ENCODE peak calls at places on chromosomes 1 and 21, in six cellular contexts. One of them, this sample, is unnamed.

GRCh38 chr1:243963566-243963965 is 87.5 kb upstream of the ZBTB18 start:
- DNase-seq in stimulated activated CD4-positive, alpha-beta T cell treated with anti-CD3 and anti-CD28 coated beads, Interleukin-4, amount 100 ng/mL, for 48 hours: no peak
- DNase-seq in ecto neural progenitor cell: no peak
- DNase-seq in stimulated activated naive CD8-positive, alpha-beta T cell treated with anti-CD3 and anti-CD28 coated beads, Interleukin-15, Interleukin-2, amounts not matched to agents 100 U/mL and 50 U/mL, for 24 hours: no peak
- DNase-seq in AG09309: no peak
- DNase-seq in HT1080: no peak
- DNase-seq in this sample: no peak

GRCh38 chr1:160161965-160162705 is 10.7 kb downstream of the ATP1A4 start:
- DNase-seq in stimulated activated CD4-positive, alpha-beta T cell treated with anti-CD3 and anti-CD28 coated beads, Interleukin-4, amount 100 ng/mL, for 48 hours: no peak
- DNase-seq in ecto neural progenitor cell: peak
- DNase-seq in AG09309: no peak
- DNase-seq in HT1080: peak
- DNase-seq in stimulated activated naive CD8-positive, alpha-beta T cell treated with anti-CD3 and anti-CD28 coated beads, Interleukin-15, Interleukin-2, amounts not matched to agents 100 U/mL and 50 U/mL, for 24 hours: no peak
- DNase-seq in this sample: no peak

GRCh38 chr1:155295183-155295941 is 5.9 kb downstream of the PKLR start:
- DNase-seq in stimulated activated CD4-positive, alpha-beta T cell treated with anti-CD3 and anti-CD28 coated beads, Interleukin-4, amount 100 ng/mL, for 48 hours: no peak
- DNase-seq in AG09309: no peak
- DNase-seq in ecto neural progenitor cell: no peak
- DNase-seq in stimulated activated naive CD8-positive, alpha-beta T cell treated with anti-CD3 and anti-CD28 coated beads, Interleukin-15, Interleukin-2, amounts not matched to agents 100 U/mL and 50 U/mL, for 24 hours: no peak
- DNase-seq in HT1080: no peak
- DNase-seq in this sample: no peak

GRCh38 chr1:229217716-229218115 is 53.2 kb upstream of the RAB4A start:
- DNase-seq in ecto neural progenitor cell: no peak
- DNase-seq in HT1080: peak
- DNase-seq in stimulated activated naive CD8-positive, alpha-beta T cell treated with anti-CD3 and anti-CD28 coated beads, Interleukin-15, Interleukin-2, amounts not matched to agents 100 U/mL and 50 U/mL, for 24 hours: no peak
- DNase-seq in stimulated activated CD4-positive, alpha-beta T cell treated with anti-CD3 and anti-CD28 coated beads, Interleukin-4, amount 100 ng/mL, for 48 hours: no peak
- DNase-seq in AG09309: no peak
- DNase-seq in this sample: no peak

GRCh38 chr1:113219377-113219776 is 146.4 kb downstream of the LRIG2 start:
- DNase-seq in AG09309: no peak
- DNase-seq in stimulated activated CD4-positive, alpha-beta T cell treated with anti-CD3 and anti-CD28 coated beads, Interleukin-4, amount 100 ng/mL, for 48 hours: no peak
- DNase-seq in stimulated activated naive CD8-positive, alpha-beta T cell treated with anti-CD3 and anti-CD28 coated beads, Interleukin-15, Interleukin-2, amounts not matched to agents 100 U/mL and 50 U/mL, for 24 hours: no peak
- DNase-seq in HT1080: no peak
- DNase-seq in ecto neural progenitor cell: no peak
- DNase-seq in this sample: no peak

GRCh38 chr1:185352067-185352466 is 35.0 kb upstream of the IVNS1ABP start:
- DNase-seq in ecto neural progenitor cell: no peak
- DNase-seq in AG09309: no peak
- DNase-seq in HT1080: no peak
- DNase-seq in stimulated activated CD4-positive, alpha-beta T cell treated with anti-CD3 and anti-CD28 coated beads, Interleukin-4, amount 100 ng/mL, for 48 hours: no peak
- DNase-seq in stimulated activated naive CD8-positive, alpha-beta T cell treated with anti-CD3 and anti-CD28 coated beads, Interleukin-15, Interleukin-2, amounts not matched to agents 100 U/mL and 50 U/mL, for 24 hours: no peak
- DNase-seq in this sample: no peak

GRCh38 chr1:22350171-22350961 is 101.3 kb upstream of the ZBTB40 start:
- DNase-seq in AG09309: no peak
- DNase-seq in ecto neural progenitor cell: no peak
- DNase-seq in HT1080: no peak
- DNase-seq in stimulated activated naive CD8-positive, alpha-beta T cell treated with anti-CD3 and anti-CD28 coated beads, Interleukin-15, Interleukin-2, amounts not matched to agents 100 U/mL and 50 U/mL, for 24 hours: no peak
- DNase-seq in stimulated activated CD4-positive, alpha-beta T cell treated with anti-CD3 and anti-CD28 coated beads, Interleukin-4, amount 100 ng/mL, for 48 hours: no peak
- DNase-seq in this sample: no peak

GRCh38 chr1:223180803-223181321 is 37.8 kb upstream of the TLR5 start:
- DNase-seq in stimulated activated naive CD8-positive, alpha-beta T cell treated with anti-CD3 and anti-CD28 coated beads, Interleukin-15, Interleukin-2, amounts not matched to agents 100 U/mL and 50 U/mL, for 24 hours: no peak
- DNase-seq in ecto neural progenitor cell: no peak
- DNase-seq in stimulated activated CD4-positive, alpha-beta T cell treated with anti-CD3 and anti-CD28 coated beads, Interleukin-4, amount 100 ng/mL, for 48 hours: no peak
- DNase-seq in HT1080: no peak
- DNase-seq in AG09309: peak
- DNase-seq in this sample: no peak

GRCh38 chr1:241533375-241534115 is 1.4 kb downstream of the KMO start:
- DNase-seq in stimulated activated CD4-positive, alpha-beta T cell treated with anti-CD3 and anti-CD28 coated beads, Interleukin-4, amount 100 ng/mL, for 48 hours: no peak
- DNase-seq in stimulated activated naive CD8-positive, alpha-beta T cell treated with anti-CD3 and anti-CD28 coated beads, Interleukin-15, Interleukin-2, amounts not matched to agents 100 U/mL and 50 U/mL, for 24 hours: no peak
- DNase-seq in ecto neural progenitor cell: no peak
- DNase-seq in AG09309: no peak
- DNase-seq in HT1080: no peak
- DNase-seq in this sample: no peak

GRCh38 chr1:36207339-36207738 is 16.9 kb upstream of the THRAP3 start:
- DNase-seq in HT1080: peak
- DNase-seq in stimulated activated CD4-positive, alpha-beta T cell treated with anti-CD3 and anti-CD28 coated beads, Interleukin-4, amount 100 ng/mL, for 48 hours: no peak
- DNase-seq in ecto neural progenitor cell: no peak
- DNase-seq in AG09309: peak
- DNase-seq in stimulated activated naive CD8-positive, alpha-beta T cell treated with anti-CD3 and anti-CD28 coated beads, Interleukin-15, Interleukin-2, amounts not matched to agents 100 U/mL and 50 U/mL, for 24 hours: no peak
- DNase-seq in this sample: no peak

GRCh38 chr1:203072911-203073310 is 12.9 kb downstream of the MYOG start:
- DNase-seq in HT1080: peak
- DNase-seq in stimulated activated naive CD8-positive, alpha-beta T cell treated with anti-CD3 and anti-CD28 coated beads, Interleukin-15, Interleukin-2, amounts not matched to agents 100 U/mL and 50 U/mL, for 24 hours: no peak
- DNase-seq in ecto neural progenitor cell: no peak
- DNase-seq in stimulated activated CD4-positive, alpha-beta T cell treated with anti-CD3 and anti-CD28 coated beads, Interleukin-4, amount 100 ng/mL, for 48 hours: no peak
- DNase-seq in AG09309: peak
- DNase-seq in this sample: no peak

GRCh38 chr1:44947774-44948311 is 38.6 kb downstream of the EIF2B3 start:
- DNase-seq in AG09309: no peak
- DNase-seq in ecto neural progenitor cell: no peak
- DNase-seq in stimulated activated naive CD8-positive, alpha-beta T cell treated with anti-CD3 and anti-CD28 coated beads, Interleukin-15, Interleukin-2, amounts not matched to agents 100 U/mL and 50 U/mL, for 24 hours: no peak
- DNase-seq in HT1080: no peak
- DNase-seq in stimulated activated CD4-positive, alpha-beta T cell treated with anti-CD3 and anti-CD28 coated beads, Interleukin-4, amount 100 ng/mL, for 48 hours: no peak
- DNase-seq in this sample: no peak

GRCh38 chr21:22409571-22409970 is 1411.4 kb downstream of the NCAM2 start:
- DNase-seq in AG09309: no peak
- DNase-seq in HT1080: no peak
- DNase-seq in stimulated activated naive CD8-positive, alpha-beta T cell treated with anti-CD3 and anti-CD28 coated beads, Interleukin-15, Interleukin-2, amounts not matched to agents 100 U/mL and 50 U/mL, for 24 hours: no peak
- DNase-seq in ecto neural progenitor cell: no peak
- DNase-seq in stimulated activated CD4-positive, alpha-beta T cell treated with anti-CD3 and anti-CD28 coated beads, Interleukin-4, amount 100 ng/mL, for 48 hours: no peak
- DNase-seq in this sample: no peak

GRCh38 chr1:56516539-56517252 is 62.7 kb downstream of the PLPP3 start:
- DNase-seq in AG09309: peak
- DNase-seq in stimulated activated naive CD8-positive, alpha-beta T cell treated with anti-CD3 and anti-CD28 coated beads, Interleukin-15, Interleukin-2, amounts not matched to agents 100 U/mL and 50 U/mL, for 24 hours: no peak
- DNase-seq in stimulated activated CD4-positive, alpha-beta T cell treated with anti-CD3 and anti-CD28 coated beads, Interleukin-4, amount 100 ng/mL, for 48 hours: no peak
- DNase-seq in ecto neural progenitor cell: no peak
- DNase-seq in HT1080: peak
- DNase-seq in this sample: no peak

GRCh38 chr1:111097356-111098099 is 42.4 kb downstream of the DRAM2 start:
- DNase-seq in HT1080: no peak
- DNase-seq in AG09309: no peak
- DNase-seq in stimulated activated CD4-positive, alpha-beta T cell treated with anti-CD3 and anti-CD28 coated beads, Interleukin-4, amount 100 ng/mL, for 48 hours: no peak
- DNase-seq in ecto neural progenitor cell: no peak
- DNase-seq in stimulated activated naive CD8-positive, alpha-beta T cell treated with anti-CD3 and anti-CD28 coated beads, Interleukin-15, Interleukin-2, amounts not matched to agents 100 U/mL and 50 U/mL, for 24 hours: no peak
- DNase-seq in this sample: no peak

GRCh38 chr1:71787699-71788098 is 494.6 kb downstream of the NEGR1 start:
- DNase-seq in HT1080: no peak
- DNase-seq in AG09309: no peak
- DNase-seq in stimulated activated CD4-positive, alpha-beta T cell treated with anti-CD3 and anti-CD28 coated beads, Interleukin-4, amount 100 ng/mL, for 48 hours: no peak
- DNase-seq in ecto neural progenitor cell: no peak
- DNase-seq in stimulated activated naive CD8-positive, alpha-beta T cell treated with anti-CD3 and anti-CD28 coated beads, Interleukin-15, Interleukin-2, amounts not matched to agents 100 U/mL and 50 U/mL, for 24 hours: no peak
- DNase-seq in this sample: no peak

GRCh38 chr1:145985502-145986439 is 10.6 kb downstream of the TXNIP start:
- DNase-seq in stimulated activated naive CD8-positive, alpha-beta T cell treated with anti-CD3 and anti-CD28 coated beads, Interleukin-15, Interleukin-2, amounts not matched to agents 100 U/mL and 50 U/mL, for 24 hours: no peak
- DNase-seq in stimulated activated CD4-positive, alpha-beta T cell treated with anti-CD3 and anti-CD28 coated beads, Interleukin-4, amount 100 ng/mL, for 48 hours: no peak
- DNase-seq in HT1080: peak
- DNase-seq in AG09309: no peak
- DNase-seq in ecto neural progenitor cell: no peak
- DNase-seq in this sample: no peak

GRCh38 chr1:226882631-226883409 is 12.4 kb downstream of the PSEN2 start:
- DNase-seq in HT1080: peak
- DNase-seq in AG09309: no peak
- DNase-seq in stimulated activated naive CD8-positive, alpha-beta T cell treated with anti-CD3 and anti-CD28 coated beads, Interleukin-15, Interleukin-2, amounts not matched to agents 100 U/mL and 50 U/mL, for 24 hours: peak
- DNase-seq in ecto neural progenitor cell: no peak
- DNase-seq in stimulated activated CD4-positive, alpha-beta T cell treated with anti-CD3 and anti-CD28 coated beads, Interleukin-4, amount 100 ng/mL, for 48 hours: no peak
- DNase-seq in this sample: no peak

GRCh38 chr21:39613029-39613934 is 542 bp downstream of the B3GALT5 start:
- DNase-seq in ecto neural progenitor cell: no peak
- DNase-seq in stimulated activated CD4-positive, alpha-beta T cell treated with anti-CD3 and anti-CD28 coated beads, Interleukin-4, amount 100 ng/mL, for 48 hours: no peak
- DNase-seq in stimulated activated naive CD8-positive, alpha-beta T cell treated with anti-CD3 and anti-CD28 coated beads, Interleukin-15, Interleukin-2, amounts not matched to agents 100 U/mL and 50 U/mL, for 24 hours: no peak
- DNase-seq in AG09309: no peak
- DNase-seq in HT1080: no peak
- DNase-seq in this sample: no peak

GRCh38 chr1:206551985-206552325 is 44.6 kb downstream of the RASSF5 start:
- DNase-seq in stimulated activated naive CD8-positive, alpha-beta T cell treated with anti-CD3 and anti-CD28 coated beads, Interleukin-15, Interleukin-2, amounts not matched to agents 100 U/mL and 50 U/mL, for 24 hours: peak
- DNase-seq in ecto neural progenitor cell: no peak
- DNase-seq in stimulated activated CD4-positive, alpha-beta T cell treated with anti-CD3 and anti-CD28 coated beads, Interleukin-4, amount 100 ng/mL, for 48 hours: peak
- DNase-seq in HT1080: no peak
- DNase-seq in AG09309: no peak
- DNase-seq in this sample: no peak

This sample was measured in type B pancreatic cell.